ENCODE peak calls at places on chromosomes 3 and 15, in eight cellular contexts. A is pancreas, I is adrenal gland, W is lower lobe of right lung, G is tibial artery, Y is neural progenitor cell, D is fibroblast of lung, Q is cardiac muscle cell. N is an unnamed sample.

GRCh38 chr3:115436767-115437301 is 186.5 kb upstream of the GAP43 start:
- DNase-seq in A (no peak), W (no peak), Q (no peak), I (peak), D (peak), G (no peak), Y (peak), N (no peak)

GRCh38 chr15:28904023-28904422 is 18.2 kb downstream of the APBA2 start:
- DNase-seq in Q (no peak), W (no peak), A (no peak), I (no peak), D (no peak), Y (no peak), G (no peak), N (peak)

GRCh38 chr3:127425505-127426443 is 137.9 kb upstream of the PRR20G start:
- DNase-seq in Q (no peak), G (no peak), D (no peak), W (no peak), I (peak), Y (no peak), A (no peak), N (no peak)

GRCh38 chr3:120908803-120909601 is 997 bp downstream of the STXBP5L start:
- DNase-seq in D (no peak), A (no peak), W (no peak), Y (no peak), Q (no peak), G (no peak), I (peak), N (no peak)

GRCh38 chr3:37652851-37653250 is 208.8 kb upstream of the CTDSPL start:
- DNase-seq in A (no peak), D (no peak), I (no peak), W (no peak), G (peak), Y (no peak), Q (no peak), N (no peak)

GRCh38 chr3:193911784-193912183 is 224.2 kb upstream of the HES1 start:
- DNase-seq in D (no peak), Y (no peak), Q (no peak), A (no peak), G (no peak), W (no peak), I (no peak), N (no peak)

GRCh38 chr3:190375250-190375649 is 12.7 kb upstream of the CLDN16 start:
- DNase-seq in A (no peak), G (no peak), D (no peak), I (no peak), Q (no peak), Y (no peak), W (no peak), N (no peak)

GRCh38 chr3:99965681-99966408 is 148.2 kb downstream of the CMSS1 start:
- DNase-seq in D (no peak), G (no peak), I (no peak), Q (no peak), Y (no peak), A (no peak), W (no peak), N (no peak)

GRCh38 chr3:111301238-111301798 is 229.7 kb downstream of the NECTIN3 start:
- DNase-seq in I (no peak), Y (no peak), W (no peak), A (no peak), G (no peak), Q (no peak), D (no peak), N (no peak)

GRCh38 chr3:107370902-107371301 is 6.3 kb upstream of the CCDC54 start:
- DNase-seq in W (no peak), I (no peak), Q (no peak), A (no peak), G (no peak), D (no peak), Y (no peak), N (no peak)

GRCh38 chr15:51861557-51862350 is 32.3 kb downstream of the TMOD3 start:
- DNase-seq in D (no peak), G (no peak), I (no peak), A (no peak), Y (no peak), W (no peak), Q (no peak), N (no peak)

GRCh38 chr15:48040166-48040817 is 80.5 kb upstream of the SLC24A5 start:
- DNase-seq in Y (peak), D (peak), Q (no peak), I (peak), W (no peak), G (no peak), A (no peak), N (no peak)

GRCh38 chr3:170768334-170768801 is 101.6 kb downstream of the RPL22L1 start:
- DNase-seq in W (no peak), Y (no peak), D (peak), G (no peak), A (no peak), Q (no peak), I (no peak), N (no peak)

GRCh38 chr3:11514191-11514770 is 129.4 kb downstream of the VGLL4 start:
- DNase-seq in Y (no peak), I (peak), G (peak), W (no peak), D (peak), A (no peak), Q (no peak), N (no peak)

GRCh38 chr15:88638626-88639372 is at the start of gene ISG20:
- DNase-seq in I (peak), Y (peak), Q (peak), A (peak), D (peak), G (peak), W (peak), N (peak)

DNA sequence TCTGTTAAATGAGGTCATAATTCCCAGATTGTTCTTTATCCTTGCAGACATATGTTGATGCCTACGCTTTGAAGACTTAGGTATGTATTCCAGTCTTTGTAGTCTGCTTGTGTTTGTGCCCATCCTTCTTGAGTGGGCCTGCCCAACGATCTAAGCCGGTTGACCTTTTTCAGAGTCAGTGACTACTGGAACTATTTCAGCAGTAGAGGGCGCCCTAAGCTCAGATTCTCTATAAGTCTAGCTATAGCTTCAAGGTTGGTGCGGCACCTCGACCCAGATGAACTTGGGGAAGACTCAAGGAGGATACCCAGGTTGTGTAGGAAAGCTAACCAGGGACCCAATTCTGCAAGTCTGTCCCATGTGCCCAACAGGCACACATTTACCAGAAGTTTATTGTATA is 228.8 kb upstream of the PPP2R3A start:
- DNase-seq in D (peak), I (no peak), G (no peak), Q (peak), W (no peak), Y (peak), A (no peak), N (no peak)
- TF ChIP-seq CTCF in D (no peak), I (no peak), G (no peak), Q (no peak), W (no peak), Y (peak), A (no peak), N (no peak)

GRCh38 chr3:146464783-146465182 is 4.6 kb downstream of the PLSCR2 start:
- DNase-seq in D (no peak), G (no peak), Q (no peak), W (no peak), A (no peak), I (no peak), Y (no peak), N (no peak)
- H3K27ac ChIP-seq in D (no peak), G (no peak), Q (no peak), W (no peak), A (no peak), I (no peak), Y (no peak), N (no peak)

GRCh38 chr15:98888839-98889479 is 118.6 kb downstream of the PGPEP1L start:
- DNase-seq in W (no peak), D (peak), A (no peak), I (no peak), Q (no peak), G (no peak), Y (no peak), N (no peak)

GRCh38 chr15:98883504-98883903 is 124.1 kb downstream of the PGPEP1L start:
- DNase-seq in Y (no peak), Q (no peak), G (no peak), D (no peak), W (no peak), I (no peak), A (no peak), N (no peak)

GRCh38 chr15:98881526-98882517 is 125.8 kb downstream of the PGPEP1L start:
- DNase-seq in Y (peak), I (no peak), W (no peak), G (no peak), A (no peak), D (peak), Q (peak), N (no peak)

GRCh38 chr15:98887976-98888375 is 119.6 kb downstream of the PGPEP1L start:
- DNase-seq in W (no peak), G (no peak), Q (no peak), Y (no peak), I (no peak), A (no peak), D (no peak), N (no peak)

GRCh38 chr15:98884894-98885293 is 122.7 kb downstream of the PGPEP1L start:
- DNase-seq in A (no peak), Y (no peak), G (no peak), D (no peak), Q (no peak), I (no peak), W (no peak), N (no peak)
- H3K4me3 ChIP-seq in A (no peak), Y (no peak), G (no peak), D (no peak), Q (no peak), I (no peak), W (no peak), N (no peak)

GRCh38 chr15:90306560-90306959 is 41.1 kb downstream of the NGRN start:
- DNase-seq in A (no peak), D (no peak), I (peak), W (no peak), Y (no peak), G (no peak), Q (no peak), N (no peak)
- TF ChIP-seq CTCF in A (no peak), D (no peak), I (no peak), W (no peak), Y (no peak), G (no peak), Q (no peak), N (no peak)

DNA sequence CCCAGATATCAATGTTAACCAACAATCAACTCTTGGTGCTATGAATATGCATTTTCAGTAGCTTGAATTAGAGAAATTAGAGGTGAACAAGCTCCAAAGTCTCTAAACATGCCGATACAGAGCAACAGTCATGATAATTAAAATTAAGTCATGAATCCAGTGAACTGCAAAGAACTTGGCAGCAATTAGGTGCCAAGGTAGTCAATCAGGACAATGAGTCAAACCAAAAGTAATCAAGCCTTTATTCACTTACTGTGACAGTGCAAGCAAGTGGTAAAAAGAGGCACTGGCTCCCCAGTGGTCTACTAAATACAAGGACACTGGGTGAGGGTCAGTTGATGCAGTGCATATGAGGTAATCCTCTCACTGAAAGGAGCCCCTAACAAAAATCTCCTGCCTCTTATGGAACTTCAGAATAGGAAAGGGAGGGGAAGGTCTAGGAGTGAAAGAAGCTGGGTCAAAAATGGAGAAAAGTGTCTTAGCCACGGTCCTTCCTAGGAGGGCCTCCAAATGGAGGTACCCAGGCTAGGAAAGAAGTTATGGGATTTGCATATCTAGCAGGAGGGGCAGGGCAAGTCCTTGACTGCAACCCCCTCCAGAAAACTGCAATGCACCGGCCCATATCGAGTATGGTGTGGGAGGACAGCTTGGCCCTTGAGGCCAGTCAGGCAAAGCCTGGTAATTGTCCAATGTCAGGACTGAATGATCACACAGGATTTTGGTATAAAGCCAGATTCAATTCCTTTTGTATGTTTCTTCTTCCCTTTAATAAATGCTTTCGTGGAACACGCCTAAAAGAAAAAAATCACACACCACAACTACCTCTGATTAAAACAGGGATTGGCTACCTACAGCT is 1.5 kb downstream of the ZNF770 start:
- DNase-seq in G (no peak), I (no peak), Q (peak), Y (no peak), W (no peak), D (no peak), A (no peak), N (no peak)
- H3K27ac ChIP-seq in G (peak), I (no peak), Q (peak), Y (no peak), W (peak), D (no peak), A (no peak), N (no peak)

N was measured in dorsolateral prefrontal cortex.